ENCODE peak calls at places on chromosomes 3 and 15, in ten cellular contexts. One of them, this sample, is unnamed.

GRCh38 chr3:58577269-58577821 is at the start of gene FAM107A:
- DNase-seq in mammary epithelial cell: no peak
- DNase-seq in PC-9: no peak
- DNase-seq in MM.1S: no peak
- DNase-seq in OCI-LY7: no peak
- DNase-seq in pancreas: no peak
- DNase-seq in heart right ventricle: peak
- DNase-seq in foreskin fibroblast: peak
- DNase-seq in WTC11: peak
- DNase-seq in left lung: no peak
- DNase-seq in this sample: no peak

GRCh38 chr15:88625943-88626741 is 5.0 kb downstream of the AEN start:
- DNase-seq in mammary epithelial cell: no peak
- DNase-seq in PC-9: no peak
- DNase-seq in MM.1S: no peak
- DNase-seq in OCI-LY7: no peak
- DNase-seq in pancreas: no peak
- DNase-seq in heart right ventricle: no peak
- DNase-seq in foreskin fibroblast: no peak
- DNase-seq in WTC11: no peak
- DNase-seq in left lung: no peak
- DNase-seq in this sample: no peak

GRCh38 chr3:141737108-141737507 is 990 bp upstream of the RNF7 start:
- DNase-seq in mammary epithelial cell: no peak
- DNase-seq in PC-9: no peak
- DNase-seq in MM.1S: no peak
- DNase-seq in OCI-LY7: peak
- DNase-seq in pancreas: no peak
- DNase-seq in heart right ventricle: no peak
- DNase-seq in foreskin fibroblast: no peak
- DNase-seq in WTC11: no peak
- DNase-seq in left lung: no peak
- DNase-seq in this sample: no peak

GRCh38 chr3:105274958-105275357 is 91.8 kb upstream of the ALCAM start:
- DNase-seq in mammary epithelial cell: peak
- DNase-seq in PC-9: peak
- DNase-seq in MM.1S: no peak
- DNase-seq in OCI-LY7: no peak
- DNase-seq in pancreas: no peak
- DNase-seq in heart right ventricle: no peak
- DNase-seq in foreskin fibroblast: peak
- DNase-seq in WTC11: no peak
- DNase-seq in left lung: no peak
- DNase-seq in this sample: no peak

GRCh38 chr15:68220967-68221366 is 8.6 kb downstream of the CLN6 start:
- DNase-seq in mammary epithelial cell: no peak
- DNase-seq in PC-9: no peak
- DNase-seq in MM.1S: no peak
- DNase-seq in OCI-LY7: no peak
- DNase-seq in pancreas: no peak
- DNase-seq in heart right ventricle: no peak
- DNase-seq in foreskin fibroblast: no peak
- DNase-seq in WTC11: no peak
- DNase-seq in left lung: no peak
- DNase-seq in this sample: no peak

GRCh38 chr15:40108061-40108854 is 421 bp downstream of the BMF start:
- DNase-seq in mammary epithelial cell: peak
- DNase-seq in PC-9: no peak
- DNase-seq in MM.1S: peak
- DNase-seq in OCI-LY7: no peak
- DNase-seq in pancreas: peak
- DNase-seq in heart right ventricle: peak
- DNase-seq in foreskin fibroblast: no peak
- DNase-seq in WTC11: no peak
- DNase-seq in left lung: no peak
- DNase-seq in this sample: peak

GRCh38 chr3:40574661-40575060 is 49.9 kb downstream of the ZNF621 start:
- DNase-seq in mammary epithelial cell: no peak
- DNase-seq in PC-9: no peak
- DNase-seq in MM.1S: no peak
- DNase-seq in OCI-LY7: no peak
- DNase-seq in pancreas: no peak
- DNase-seq in heart right ventricle: no peak
- DNase-seq in foreskin fibroblast: no peak
- DNase-seq in WTC11: no peak
- DNase-seq in left lung: no peak
- DNase-seq in this sample: no peak

GRCh38 chr15:69554321-69554961 is 101.8 kb downstream of the RPLP1 start:
- DNase-seq in mammary epithelial cell: no peak
- DNase-seq in PC-9: peak
- DNase-seq in MM.1S: no peak
- DNase-seq in OCI-LY7: no peak
- DNase-seq in pancreas: no peak
- DNase-seq in heart right ventricle: no peak
- DNase-seq in foreskin fibroblast: no peak
- DNase-seq in WTC11: no peak
- DNase-seq in left lung: no peak
- DNase-seq in this sample: no peak

GRCh38 chr3:127589600-127590281 is 792 bp downstream of the TPRA1 start:
- DNase-seq in mammary epithelial cell: no peak
- DNase-seq in PC-9: no peak
- DNase-seq in MM.1S: peak
- DNase-seq in OCI-LY7: peak
- DNase-seq in pancreas: peak
- DNase-seq in heart right ventricle: no peak
- DNase-seq in foreskin fibroblast: no peak
- DNase-seq in WTC11: peak
- DNase-seq in left lung: peak
- DNase-seq in this sample: no peak

GRCh38 chr15:57218826-57219576 is 157.3 kb upstream of the CGNL1 start:
- DNase-seq in mammary epithelial cell: peak
- DNase-seq in PC-9: no peak
- DNase-seq in MM.1S: no peak
- DNase-seq in OCI-LY7: peak
- DNase-seq in pancreas: no peak
- DNase-seq in heart right ventricle: no peak
- DNase-seq in foreskin fibroblast: peak
- DNase-seq in WTC11: no peak
- DNase-seq in left lung: no peak
- DNase-seq in this sample: no peak

GRCh38 chr3:15011174-15011573 is 53.9 kb downstream of the MRPS25 start:
- DNase-seq in mammary epithelial cell: peak
- DNase-seq in PC-9: no peak
- DNase-seq in MM.1S: no peak
- DNase-seq in OCI-LY7: no peak
- DNase-seq in pancreas: no peak
- DNase-seq in heart right ventricle: no peak
- DNase-seq in foreskin fibroblast: no peak
- DNase-seq in WTC11: no peak
- DNase-seq in left lung: no peak
- DNase-seq in this sample: no peak

GRCh38 chr3:126930936-126931600 is 51.8 kb upstream of the PLXNA1 start:
- DNase-seq in mammary epithelial cell: no peak
- DNase-seq in PC-9: no peak
- DNase-seq in MM.1S: no peak
- DNase-seq in OCI-LY7: no peak
- DNase-seq in pancreas: no peak
- DNase-seq in heart right ventricle: no peak
- DNase-seq in foreskin fibroblast: no peak
- DNase-seq in WTC11: no peak
- DNase-seq in left lung: no peak
- DNase-seq in this sample: no peak

GRCh38 chr3:149243540-149243939 is 21.9 kb upstream of the CP start:
- DNase-seq in mammary epithelial cell: no peak
- DNase-seq in PC-9: no peak
- DNase-seq in MM.1S: peak
- DNase-seq in OCI-LY7: peak
- DNase-seq in pancreas: no peak
- DNase-seq in heart right ventricle: no peak
- DNase-seq in foreskin fibroblast: no peak
- DNase-seq in WTC11: no peak
- DNase-seq in left lung: no peak
- DNase-seq in this sample: no peak

GRCh38 chr15:36914466-36914865 is 185.9 kb downstream of the MEIS2 start:
- DNase-seq in mammary epithelial cell: no peak
- DNase-seq in PC-9: no peak
- DNase-seq in MM.1S: no peak
- DNase-seq in OCI-LY7: no peak
- DNase-seq in pancreas: no peak
- DNase-seq in heart right ventricle: peak
- DNase-seq in foreskin fibroblast: no peak
- DNase-seq in WTC11: no peak
- DNase-seq in left lung: no peak
- DNase-seq in this sample: no peak

DNA sequence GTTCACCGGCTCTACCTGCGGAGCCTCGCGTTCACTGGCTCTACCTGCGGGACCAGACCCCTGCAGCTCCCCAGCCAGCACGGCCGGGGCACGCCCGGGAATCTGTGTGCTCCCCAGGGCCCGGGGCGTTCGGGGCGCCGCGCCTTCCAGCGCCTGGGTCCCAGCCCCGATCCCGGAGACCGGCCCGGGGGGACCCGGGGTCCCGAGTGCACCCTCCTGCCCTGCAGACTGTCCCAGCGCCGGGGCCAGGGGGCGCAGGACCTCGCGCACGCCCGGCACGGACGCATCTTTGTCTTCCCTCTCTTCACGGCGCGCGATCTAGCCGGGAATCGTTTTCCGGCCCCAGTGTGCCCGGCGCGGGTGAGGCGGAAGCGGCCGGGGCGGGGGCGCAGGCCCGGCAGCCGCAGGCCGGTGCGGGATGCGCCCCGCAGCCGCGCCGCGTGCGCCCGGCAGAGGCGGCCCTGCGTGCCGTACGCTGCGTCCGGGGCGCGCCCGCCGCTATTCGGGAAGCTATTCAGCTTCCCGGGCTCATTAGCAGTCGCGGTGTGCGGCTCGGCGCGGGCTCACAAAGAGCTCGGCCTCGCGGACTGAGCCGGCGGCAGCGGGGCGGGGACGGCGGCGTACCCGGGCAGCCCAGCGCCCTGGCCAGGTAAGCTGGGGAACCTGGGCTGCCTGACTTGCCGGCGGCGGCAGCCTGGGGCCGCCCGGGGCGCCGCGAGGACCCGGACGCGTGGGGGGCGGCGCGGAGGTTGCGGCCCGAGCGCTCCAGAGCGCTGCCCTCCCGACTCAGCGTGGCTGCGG is at the start of gene APBA2:
- DNase-seq in mammary epithelial cell: peak
- DNase-seq in PC-9: no peak
- DNase-seq in MM.1S: peak
- DNase-seq in OCI-LY7: no peak
- DNase-seq in pancreas: peak
- DNase-seq in heart right ventricle: no peak
- DNase-seq in foreskin fibroblast: no peak
- DNase-seq in WTC11: peak
- DNase-seq in left lung: no peak
- DNase-seq in this sample: no peak
- TF ChIP-seq CTCF in mammary epithelial cell: no peak
- TF ChIP-seq CTCF in PC-9: no peak
- TF ChIP-seq CTCF in MM.1S: no peak
- TF ChIP-seq CTCF in OCI-LY7: no peak
- TF ChIP-seq CTCF in pancreas: no peak
- TF ChIP-seq CTCF in heart right ventricle: no peak
- TF ChIP-seq CTCF in foreskin fibroblast: no peak
- TF ChIP-seq CTCF in WTC11: no peak
- TF ChIP-seq CTCF in left lung: no peak
- TF ChIP-seq CTCF in this sample: peak

GRCh38 chr3:66215106-66215505 is 5.7 kb upstream of the SLC25A26 start:
- DNase-seq in mammary epithelial cell: no peak
- DNase-seq in PC-9: no peak
- DNase-seq in MM.1S: no peak
- DNase-seq in OCI-LY7: no peak
- DNase-seq in pancreas: no peak
- DNase-seq in heart right ventricle: no peak
- DNase-seq in foreskin fibroblast: no peak
- DNase-seq in WTC11: no peak
- DNase-seq in left lung: no peak
- DNase-seq in this sample: no peak
- TF ChIP-seq CTCF in mammary epithelial cell: no peak
- TF ChIP-seq CTCF in PC-9: no peak
- TF ChIP-seq CTCF in MM.1S: no peak
- TF ChIP-seq CTCF in OCI-LY7: no peak
- TF ChIP-seq CTCF in pancreas: no peak
- TF ChIP-seq CTCF in heart right ventricle: no peak
- TF ChIP-seq CTCF in foreskin fibroblast: no peak
- TF ChIP-seq CTCF in WTC11: no peak
- TF ChIP-seq CTCF in left lung: no peak
- TF ChIP-seq CTCF in this sample: no peak

DNA sequence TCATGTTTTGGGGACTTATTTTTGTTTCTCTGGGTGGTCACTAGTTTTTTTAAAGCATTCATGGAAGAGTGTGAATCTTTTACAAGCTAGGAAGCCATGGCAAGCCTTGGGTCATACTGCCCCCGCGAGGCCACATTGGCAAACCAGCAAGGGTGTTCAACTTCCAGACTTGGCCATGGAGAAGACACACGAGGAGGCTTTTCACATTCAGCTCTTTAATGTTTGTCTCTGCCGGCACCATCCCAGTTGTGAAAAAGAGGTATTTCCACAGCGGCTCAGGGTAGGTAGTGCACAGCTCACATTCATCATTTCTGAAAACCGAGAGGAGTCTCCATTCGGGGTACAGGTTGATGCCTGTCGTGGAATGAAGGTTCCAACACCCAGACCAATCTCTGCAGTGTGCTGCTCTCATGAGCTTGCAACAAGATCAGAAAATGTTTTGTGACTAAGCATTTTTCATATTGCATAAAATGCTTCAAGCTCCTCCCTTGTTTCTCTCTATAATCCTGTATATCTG is 7.7 kb downstream of the CCR5 start:
- DNase-seq in mammary epithelial cell: peak
- DNase-seq in PC-9: peak
- DNase-seq in MM.1S: peak
- DNase-seq in OCI-LY7: peak
- DNase-seq in pancreas: peak
- DNase-seq in heart right ventricle: peak
- DNase-seq in foreskin fibroblast: peak
- DNase-seq in WTC11: peak
- DNase-seq in left lung: peak
- DNase-seq in this sample: no peak
- TF ChIP-seq CTCF in mammary epithelial cell: peak
- TF ChIP-seq CTCF in PC-9: peak
- TF ChIP-seq CTCF in MM.1S: peak
- TF ChIP-seq CTCF in OCI-LY7: peak
- TF ChIP-seq CTCF in pancreas: no peak
- TF ChIP-seq CTCF in heart right ventricle: peak
- TF ChIP-seq CTCF in foreskin fibroblast: peak
- TF ChIP-seq CTCF in WTC11: peak
- TF ChIP-seq CTCF in left lung: peak
- TF ChIP-seq CTCF in this sample: peak

DNA sequence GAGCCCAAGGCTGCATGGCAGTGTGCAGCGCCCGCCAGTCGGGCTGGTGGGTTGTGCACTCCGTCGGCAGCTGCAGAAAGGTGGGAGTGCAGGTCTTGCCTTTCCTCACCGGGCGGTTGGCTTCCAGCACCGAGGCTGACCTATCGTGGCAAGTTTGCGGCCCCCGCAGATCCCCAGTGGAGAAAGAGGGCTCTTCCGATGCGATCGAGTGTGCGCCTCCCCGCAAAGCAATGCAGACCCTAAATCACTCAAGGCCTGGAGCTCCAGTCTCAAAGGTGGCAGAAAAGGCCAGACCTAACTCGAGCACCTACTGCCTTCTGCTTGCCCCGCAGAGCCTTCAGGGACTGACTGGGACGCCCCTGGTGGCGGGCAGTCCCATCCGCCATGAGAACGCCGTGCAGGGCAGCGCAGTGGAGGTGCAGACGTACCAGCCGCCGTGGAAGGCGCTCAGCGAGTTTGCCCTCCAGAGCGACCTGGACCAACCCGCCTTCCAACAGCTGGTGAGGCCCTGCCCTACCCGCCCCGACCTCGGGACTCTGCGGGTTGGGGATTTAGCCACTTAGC is 4.3 kb downstream of the ISL2 start:
- DNase-seq in mammary epithelial cell: no peak
- DNase-seq in PC-9: no peak
- DNase-seq in MM.1S: peak
- DNase-seq in OCI-LY7: no peak
- DNase-seq in pancreas: peak
- DNase-seq in heart right ventricle: no peak
- DNase-seq in foreskin fibroblast: peak
- DNase-seq in WTC11: no peak
- DNase-seq in left lung: peak
- DNase-seq in this sample: no peak
- TF ChIP-seq CTCF in mammary epithelial cell: no peak
- TF ChIP-seq CTCF in PC-9: no peak
- TF ChIP-seq CTCF in MM.1S: peak
- TF ChIP-seq CTCF in OCI-LY7: no peak
- TF ChIP-seq CTCF in pancreas: no peak
- TF ChIP-seq CTCF in heart right ventricle: no peak
- TF ChIP-seq CTCF in foreskin fibroblast: no peak
- TF ChIP-seq CTCF in WTC11: no peak
- TF ChIP-seq CTCF in left lung: no peak
- TF ChIP-seq CTCF in this sample: no peak